ENCODE peak calls at places on chromosomes 7 and 10, in seven cellular contexts. P is A549; N is neural progenitor cell; T is mucosa of descending colon; K is H9; S is CD4-positive, alpha-beta memory T cell; R is GM23248. L is an unnamed sample.

GRCh38 chr10:79243211-79244067 is 103.8 kb upstream of the PPIF start:
- DNase-seq in P (no peak), N (peak; percentile 91), T (peak; percentile 80), K (peak; percentile 65), S (peak; percentile 61), R (peak; percentile 77), L (peak; percentile 68)

GRCh38 chr10:9166770-9167169 is 1112.3 kb downstream of the GATA3 start:
- DNase-seq in P (no peak), N (no peak), T (no peak), K (no peak), S (no peak), R (no peak), L (no peak)

GRCh38 chr10:11724938-11725776 is 17.0 kb upstream of the ECHDC3 start:
- DNase-seq in P (peak; percentile 72), N (peak; percentile 63), T (no peak), K (no peak), S (peak; percentile 45), R (peak; percentile 79), L (no peak)

GRCh38 chr10:68938117-68938516 is 17.9 kb upstream of the DDX21 start:
- DNase-seq in P (peak; percentile 8), N (no peak), T (no peak), K (no peak), S (no peak), R (no peak), L (no peak)

GRCh38 chr10:82813856-82814255 is 938.9 kb downstream of the NRG3 start:
- DNase-seq in P (no peak), N (no peak), T (no peak), K (no peak), S (no peak), R (peak; percentile 16), L (no peak)

GRCh38 chr7:88922944-88923343 is 127.4 kb upstream of the TEX47 start:
- DNase-seq in P (no peak), N (no peak), T (no peak), K (no peak), S (no peak), R (no peak), L (no peak)

GRCh38 chr10:46544989-46545791 is 11.3 kb downstream of the GPRIN2 start:
- DNase-seq in P (peak; percentile 86), N (peak; percentile 49), T (peak; percentile 44), K (peak; percentile 67), S (no peak), R (peak; percentile 57), L (peak; percentile 12)

GRCh38 chr7:100358857-100359212 is 918 bp downstream of the PILRB start:
- DNase-seq in P (no peak), N (no peak), T (peak; percentile 19), K (no peak), S (no peak), R (no peak), L (no peak)

GRCh38 chr7:43844257-43844656 is 25.1 kb downstream of the MRPS24 start:
- DNase-seq in P (no peak), N (no peak), T (no peak), K (no peak), S (no peak), R (peak; percentile 60), L (no peak)

GRCh38 chr10:63256047-63256773 is 123.1 kb downstream of the NRBF2 start:
- DNase-seq in P (no peak), N (no peak), T (no peak), K (no peak), S (no peak), R (peak; percentile 42), L (no peak)

GRCh38 chr7:47085491-47086275 is 496.2 kb downstream of the TNS3 start:
- DNase-seq in P (no peak), N (no peak), T (no peak), K (no peak), S (no peak), R (peak; percentile 36), L (no peak)

GRCh38 chr7:66198956-66199355 is 6.2 kb upstream of the TPST1 start:
- DNase-seq in P (no peak), N (no peak), T (no peak), K (no peak), S (no peak), R (no peak), L (no peak)

GRCh38 chr7:124722292-124722691 is 43.3 kb downstream of the GPR37 start:
- DNase-seq in P (peak; percentile 21), N (no peak), T (no peak), K (no peak), S (no peak), R (no peak), L (no peak)

GRCh38 chr10:129653861-129654260 is 186.8 kb downstream of the MGMT start:
- DNase-seq in P (no peak), N (no peak), T (no peak), K (no peak), S (no peak), R (no peak), L (no peak)

GRCh38 chr7:1571261-1571650 is 1.4 kb upstream of the PSMG3 start:
- DNase-seq in P (peak; percentile 51), N (no peak), T (no peak), K (no peak), S (no peak), R (peak; percentile 91), L (no peak)

GRCh38 chr10:24894309-24894708 is 58.1 kb downstream of the PRTFDC1 start:
- DNase-seq in P (peak; percentile 23), N (no peak), T (no peak), K (no peak), S (no peak), R (peak; percentile 75), L (no peak)

GRCh38 chr10:8473205-8473604 is 418.7 kb downstream of the GATA3 start:
- DNase-seq in P (peak; percentile 6), N (no peak), T (no peak), K (no peak), S (peak; percentile 69), R (no peak), L (no peak)

GRCh38 chr7:69840248-69840647 is 242.0 kb downstream of the AUTS2 start:
- DNase-seq in P (no peak), N (no peak), T (no peak), K (no peak), S (no peak), R (no peak), L (no peak)

GRCh38 chr10:2984682-2985081 is 82.7 kb upstream of the PFKP start:
- DNase-seq in P (no peak), N (no peak), T (no peak), K (no peak), S (no peak), R (no peak), L (no peak)

GRCh38 chr10:10055656-10056445 is 961.8 kb upstream of the CELF2 start:
- DNase-seq in P (no peak), N (no peak), T (no peak), K (no peak), S (no peak), R (no peak), L (no peak)

GRCh38 chr10:100008142-100008522 is 1.6 kb downstream of the DNMBP start:
- DNase-seq in P (no peak), N (no peak), T (no peak), K (no peak), S (no peak), R (peak; percentile 85), L (peak; percentile 42)

GRCh38 chr7:136023134-136023869 is 46.1 kb upstream of the MTPN start:
- DNase-seq in P (no peak), N (no peak), T (no peak), K (no peak), S (no peak), R (no peak), L (no peak)

GRCh38 chr10:74058658-74059057 is 60.7 kb downstream of the VCL start:
- DNase-seq in P (peak; percentile 61), N (peak; percentile 28), T (no peak), K (no peak), S (peak; percentile 46), R (no peak), L (no peak)

GRCh38 chr10:72085166-72085565 is 3.2 kb downstream of the SPOCK2 start:
- DNase-seq in P (no peak), N (peak; percentile 46), T (no peak), K (no peak), S (no peak), R (no peak), L (no peak)
- H3K4me1 ChIP-seq in P (peaks cover 22% of the 10 kb centered on the region), N (peaks cover 44% of the 10 kb centered on the region), T (peaks cover 22% of the 10 kb centered on the region), K (no peaks in the 10 kb centered on the region), S (peaks cover 82% of the 10 kb centered on the region), R (peaks cover 5% of the 10 kb centered on the region), L (peaks cover 17% of the 10 kb centered on the region)

DNA sequence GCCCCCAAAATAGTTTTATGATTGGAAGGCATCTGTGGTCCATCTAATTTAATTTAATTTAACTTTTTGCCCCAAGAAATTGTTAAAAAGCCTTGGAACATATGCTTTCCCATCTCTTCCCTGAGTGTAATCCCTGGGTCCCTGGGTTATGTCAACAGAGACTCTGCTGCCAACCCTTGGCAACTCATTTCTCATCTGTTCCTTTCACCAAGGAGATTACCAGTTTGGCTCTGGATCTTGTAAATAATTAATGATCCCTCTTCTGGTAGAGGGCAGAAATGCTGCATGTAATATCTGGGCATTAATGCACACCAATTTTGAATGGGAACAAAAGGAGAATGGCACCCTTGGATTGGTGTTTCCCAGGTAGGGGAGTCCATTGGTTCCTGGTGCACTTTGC is 514.2 kb downstream of the CCSER2 start:
- DNase-seq in P (no peak), N (no peak), T (no peak), K (no peak), S (no peak), R (no peak), L (no peak)
- H3K4me1 ChIP-seq in P (no peaks in the 10 kb centered on the region), N (peaks cover 16% of the 10 kb centered on the region), T (no peaks in the 10 kb centered on the region), K (no peaks in the 10 kb centered on the region), S (no peaks in the 10 kb centered on the region), R (no peaks in the 10 kb centered on the region), L (no peaks in the 10 kb centered on the region)

GRCh38 chr7:19362099-19362498 is 216.9 kb upstream of the FERD3L start:
- DNase-seq in P (no peak), N (no peak), T (no peak), K (no peak), S (no peak), R (peak; percentile 76), L (no peak)
- H3K4me1 ChIP-seq in P (no peaks in the 10 kb centered on the region), N (no peaks in the 10 kb centered on the region), T (no peaks in the 10 kb centered on the region), K (peaks cover 6% of the 10 kb centered on the region), S (no peaks in the 10 kb centered on the region), R (peaks cover 5% of the 10 kb centered on the region), L (no peaks in the 10 kb centered on the region)

GRCh38 chr10:119309423-119309770 is 102.0 kb downstream of the GRK5 start:
- DNase-seq in P (no peak), N (no peak), T (no peak), K (no peak), S (no peak), R (no peak), L (no peak)

GRCh38 chr10:119306964-119307363 is 99.6 kb downstream of the GRK5 start:
- DNase-seq in P (peak; percentile 22), N (no peak), T (no peak), K (no peak), S (no peak), R (peak; percentile 58), L (no peak)

GRCh38 chr10:119308556-119309422 is 101.4 kb downstream of the GRK5 start:
- DNase-seq in P (no peak), N (peak; percentile 70), T (no peak), K (no peak), S (no peak), R (no peak), L (no peak)

GRCh38 chr10:119306514-119306951 is 99.2 kb downstream of the GRK5 start:
- DNase-seq in P (peak; percentile 51), N (no peak), T (peak; percentile 85), K (no peak), S (peak; percentile 84), R (peak; percentile 19), L (no peak)

DNA sequence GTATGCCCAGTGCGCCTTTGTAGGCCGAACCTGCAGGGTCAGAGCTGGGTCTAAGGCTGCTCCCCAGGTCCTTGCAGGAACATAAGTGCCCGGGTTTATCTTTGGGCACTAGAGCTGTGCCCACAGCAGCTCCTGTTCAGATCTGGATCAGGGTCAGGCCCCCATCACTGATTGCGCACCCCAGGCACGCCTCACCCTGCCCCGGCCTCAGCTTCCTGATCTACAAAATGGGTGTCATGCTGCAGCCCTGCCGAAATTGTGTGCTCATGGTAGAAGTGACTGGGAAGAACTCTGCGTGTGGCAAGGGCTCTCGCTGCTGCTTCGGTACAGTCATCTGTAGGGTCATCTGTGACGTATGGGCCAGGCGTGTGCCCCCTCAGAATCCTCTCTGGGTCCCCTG is 100.7 kb downstream of the GRK5 start:
- DNase-seq in P (no peak), N (no peak), T (no peak), K (no peak), S (no peak), R (no peak), L (no peak)
- H3K4me1 ChIP-seq in P (peaks cover 57% of the 10 kb centered on the region), N (peaks cover 13% of the 10 kb centered on the region), T (no peaks in the 10 kb centered on the region), K (no peaks in the 10 kb centered on the region), S (peaks cover 50% of the 10 kb centered on the region), R (peaks cover 15% of the 10 kb centered on the region), L (no peaks in the 10 kb centered on the region)